ENCODE peak calls at places on chromosome 22, in six cellular contexts. One of them, this sample, is unnamed.

GRCh38 chr22:37105154-37105553 is 4.4 kb downstream of the TMPRSS6 start:
- DNase-seq in lower lobe of right lung: no peak
- DNase-seq in LHCN-M2: no peak
- DNase-seq in non-pigmented ciliary epithelial cell: no peak
- DNase-seq in neural progenitor cell: no peak
- DNase-seq in stimulated activated CD4-positive, alpha-beta T cell treated with anti-CD3 and anti-CD28 coated beads, Interleukin-2, amount 100 ng/mL, for 48 hours: no peak
- DNase-seq in this sample: no peak

GRCh38 chr22:19605508-19606331 is 81.5 kb upstream of the CLDN5 start:
- DNase-seq in LHCN-M2: peak; percentile 30
- DNase-seq in stimulated activated CD4-positive, alpha-beta T cell treated with anti-CD3 and anti-CD28 coated beads, Interleukin-2, amount 100 ng/mL, for 48 hours: no peak
- DNase-seq in non-pigmented ciliary epithelial cell: no peak
- DNase-seq in neural progenitor cell: no peak
- DNase-seq in lower lobe of right lung: no peak
- DNase-seq in this sample: no peak

GRCh38 chr22:39181778-39182177 is 29.3 kb upstream of the CBX7 start:
- DNase-seq in neural progenitor cell: no peak
- DNase-seq in non-pigmented ciliary epithelial cell: no peak
- DNase-seq in LHCN-M2: no peak
- DNase-seq in stimulated activated CD4-positive, alpha-beta T cell treated with anti-CD3 and anti-CD28 coated beads, Interleukin-2, amount 100 ng/mL, for 48 hours: no peak
- DNase-seq in lower lobe of right lung: peak; percentile 20
- DNase-seq in this sample: no peak

GRCh38 chr22:36758792-36759271 is 17.1 kb downstream of the IFT27 start:
- DNase-seq in non-pigmented ciliary epithelial cell: no peak
- DNase-seq in stimulated activated CD4-positive, alpha-beta T cell treated with anti-CD3 and anti-CD28 coated beads, Interleukin-2, amount 100 ng/mL, for 48 hours: no peak
- DNase-seq in lower lobe of right lung: peak; percentile 26
- DNase-seq in LHCN-M2: no peak
- DNase-seq in neural progenitor cell: no peak
- DNase-seq in this sample: no peak

GRCh38 chr22:32660292-32660691 is 141.2 kb upstream of the TIMP3 start:
- DNase-seq in stimulated activated CD4-positive, alpha-beta T cell treated with anti-CD3 and anti-CD28 coated beads, Interleukin-2, amount 100 ng/mL, for 48 hours: peak; percentile 42
- DNase-seq in LHCN-M2: peak; percentile 68
- DNase-seq in lower lobe of right lung: peak; percentile 69
- DNase-seq in non-pigmented ciliary epithelial cell: no peak
- DNase-seq in neural progenitor cell: peak; percentile 79
- DNase-seq in this sample: peak; percentile 81

GRCh38 chr22:27699676-27700075 is 101.9 kb downstream of the MN1 start:
- DNase-seq in stimulated activated CD4-positive, alpha-beta T cell treated with anti-CD3 and anti-CD28 coated beads, Interleukin-2, amount 100 ng/mL, for 48 hours: no peak
- DNase-seq in neural progenitor cell: no peak
- DNase-seq in lower lobe of right lung: no peak
- DNase-seq in non-pigmented ciliary epithelial cell: no peak
- DNase-seq in LHCN-M2: no peak
- DNase-seq in this sample: no peak

GRCh38 chr22:44191036-44191454 is 10.3 kb downstream of the PARVG start:
- DNase-seq in stimulated activated CD4-positive, alpha-beta T cell treated with anti-CD3 and anti-CD28 coated beads, Interleukin-2, amount 100 ng/mL, for 48 hours: peak; percentile 23
- DNase-seq in lower lobe of right lung: no peak
- DNase-seq in LHCN-M2: no peak
- DNase-seq in non-pigmented ciliary epithelial cell: no peak
- DNase-seq in neural progenitor cell: no peak
- DNase-seq in this sample: peak; percentile 39

GRCh38 chr22:26589845-26590524 is at the start of gene TPST2:
- DNase-seq in LHCN-M2: peak; percentile 69
- DNase-seq in non-pigmented ciliary epithelial cell: no peak
- DNase-seq in stimulated activated CD4-positive, alpha-beta T cell treated with anti-CD3 and anti-CD28 coated beads, Interleukin-2, amount 100 ng/mL, for 48 hours: peak; percentile 69
- DNase-seq in lower lobe of right lung: peak; percentile 83
- DNase-seq in neural progenitor cell: peak; percentile 89
- DNase-seq in this sample: peak; percentile 98

GRCh38 chr22:29816128-29816527 is 21.9 kb downstream of the ASCC2 start:
- DNase-seq in neural progenitor cell: no peak
- DNase-seq in lower lobe of right lung: no peak
- DNase-seq in non-pigmented ciliary epithelial cell: no peak
- DNase-seq in stimulated activated CD4-positive, alpha-beta T cell treated with anti-CD3 and anti-CD28 coated beads, Interleukin-2, amount 100 ng/mL, for 48 hours: no peak
- DNase-seq in LHCN-M2: no peak
- DNase-seq in this sample: no peak

GRCh38 chr22:44709881-44710400 is 7.9 kb downstream of the PRR5 start:
- DNase-seq in neural progenitor cell: no peak
- DNase-seq in lower lobe of right lung: no peak
- DNase-seq in non-pigmented ciliary epithelial cell: no peak
- DNase-seq in LHCN-M2: no peak
- DNase-seq in stimulated activated CD4-positive, alpha-beta T cell treated with anti-CD3 and anti-CD28 coated beads, Interleukin-2, amount 100 ng/mL, for 48 hours: no peak
- DNase-seq in this sample: no peak

GRCh38 chr22:32868928-32869327 is 67.4 kb downstream of the TIMP3 start:
- DNase-seq in LHCN-M2: no peak
- DNase-seq in neural progenitor cell: no peak
- DNase-seq in stimulated activated CD4-positive, alpha-beta T cell treated with anti-CD3 and anti-CD28 coated beads, Interleukin-2, amount 100 ng/mL, for 48 hours: no peak
- DNase-seq in lower lobe of right lung: no peak
- DNase-seq in non-pigmented ciliary epithelial cell: no peak
- DNase-seq in this sample: no peak

GRCh38 chr22:41448189-41448808 is 1.7 kb upstream of the TOB2 start:
- DNase-seq in LHCN-M2: peak; percentile 99
- DNase-seq in non-pigmented ciliary epithelial cell: peak; percentile 99
- DNase-seq in lower lobe of right lung: peak; percentile 96
- DNase-seq in stimulated activated CD4-positive, alpha-beta T cell treated with anti-CD3 and anti-CD28 coated beads, Interleukin-2, amount 100 ng/mL, for 48 hours: peak; percentile 84
- DNase-seq in neural progenitor cell: peak; percentile 98
- DNase-seq in this sample: peak; percentile 97

GRCh38 chr22:50016988-50017700 is 4.6 kb upstream of the IL17REL start:
- DNase-seq in LHCN-M2: no peak
- DNase-seq in non-pigmented ciliary epithelial cell: no peak
- DNase-seq in neural progenitor cell: peak; percentile 1
- DNase-seq in lower lobe of right lung: peak; percentile 46
- DNase-seq in stimulated activated CD4-positive, alpha-beta T cell treated with anti-CD3 and anti-CD28 coated beads, Interleukin-2, amount 100 ng/mL, for 48 hours: peak; percentile 76
- DNase-seq in this sample: no peak

GRCh38 chr22:28874816-28875320 is 8.5 kb upstream of the ZNRF3 start:
- DNase-seq in lower lobe of right lung: no peak
- DNase-seq in neural progenitor cell: no peak
- DNase-seq in non-pigmented ciliary epithelial cell: no peak
- DNase-seq in stimulated activated CD4-positive, alpha-beta T cell treated with anti-CD3 and anti-CD28 coated beads, Interleukin-2, amount 100 ng/mL, for 48 hours: no peak
- DNase-seq in LHCN-M2: no peak
- DNase-seq in this sample: no peak

This sample was measured in GM03348.